ENCODE peak calls at places on chromosomes 5 and 9, in five cellular contexts. One of them, this sample, is unnamed.

GRCh38 chr5:77076961-77077820 is 9.9 kb downstream of the ZBED3 start:
- DNase-seq in breast epithelium: no peak
- DNase-seq in CD4-positive, CD25-positive, alpha-beta regulatory T cell: peak
- DNase-seq in cardiac muscle cell: peak
- DNase-seq in fibroblast of lung: peak
- DNase-seq in this sample: peak

GRCh38 chr5:26582350-26583040 is 455.9 kb downstream of the CDH9 start:
- DNase-seq in breast epithelium: no peak
- DNase-seq in CD4-positive, CD25-positive, alpha-beta regulatory T cell: no peak
- DNase-seq in cardiac muscle cell: no peak
- DNase-seq in fibroblast of lung: no peak
- DNase-seq in this sample: no peak

GRCh38 chr5:88377705-88378656 is 109.3 kb upstream of the TMEM161B start:
- DNase-seq in breast epithelium: no peak
- DNase-seq in CD4-positive, CD25-positive, alpha-beta regulatory T cell: no peak
- DNase-seq in cardiac muscle cell: no peak
- DNase-seq in fibroblast of lung: no peak
- DNase-seq in this sample: no peak

GRCh38 chr5:157148734-157149615 is 6.3 kb upstream of the MED7 start:
- DNase-seq in breast epithelium: no peak
- DNase-seq in CD4-positive, CD25-positive, alpha-beta regulatory T cell: peak
- DNase-seq in cardiac muscle cell: peak
- DNase-seq in fibroblast of lung: peak
- DNase-seq in this sample: peak

GRCh38 chr5:93325946-93326345 is 255.1 kb downstream of the NR2F1-AS1 start:
- DNase-seq in breast epithelium: no peak
- DNase-seq in CD4-positive, CD25-positive, alpha-beta regulatory T cell: no peak
- DNase-seq in cardiac muscle cell: no peak
- DNase-seq in fibroblast of lung: no peak
- DNase-seq in this sample: no peak

GRCh38 chr9:71446499-71447411 is 321.6 kb downstream of the CEMIP2 start:
- DNase-seq in breast epithelium: no peak
- DNase-seq in CD4-positive, CD25-positive, alpha-beta regulatory T cell: peak
- DNase-seq in cardiac muscle cell: peak
- DNase-seq in fibroblast of lung: peak
- DNase-seq in this sample: no peak

GRCh38 chr5:141753971-141754713 is 72.1 kb upstream of the ARAP3 start:
- DNase-seq in breast epithelium: no peak
- DNase-seq in CD4-positive, CD25-positive, alpha-beta regulatory T cell: peak
- DNase-seq in cardiac muscle cell: peak
- DNase-seq in fibroblast of lung: peak
- DNase-seq in this sample: no peak

GRCh38 chr9:15144567-15145174 is 162.3 kb downstream of the TTC39B start:
- DNase-seq in breast epithelium: no peak
- DNase-seq in CD4-positive, CD25-positive, alpha-beta regulatory T cell: no peak
- DNase-seq in cardiac muscle cell: no peak
- DNase-seq in fibroblast of lung: no peak
- DNase-seq in this sample: no peak

GRCh38 chr5:54764691-54765090 is 220.7 kb downstream of the ESM1 start:
- DNase-seq in breast epithelium: no peak
- DNase-seq in CD4-positive, CD25-positive, alpha-beta regulatory T cell: no peak
- DNase-seq in cardiac muscle cell: no peak
- DNase-seq in fibroblast of lung: no peak
- DNase-seq in this sample: no peak

GRCh38 chr9:76414656-76415055 is 20.4 kb upstream of the RFK start:
- DNase-seq in breast epithelium: no peak
- DNase-seq in CD4-positive, CD25-positive, alpha-beta regulatory T cell: peak
- DNase-seq in cardiac muscle cell: no peak
- DNase-seq in fibroblast of lung: peak
- DNase-seq in this sample: no peak

GRCh38 chr9:37229455-37229854 is 109.1 kb downstream of the ZCCHC7 start:
- DNase-seq in breast epithelium: no peak
- DNase-seq in CD4-positive, CD25-positive, alpha-beta regulatory T cell: no peak
- DNase-seq in cardiac muscle cell: no peak
- DNase-seq in fibroblast of lung: no peak
- DNase-seq in this sample: no peak

GRCh38 chr5:135033026-135033861 is 784 bp downstream of the PITX1 start:
- DNase-seq in breast epithelium: no peak
- DNase-seq in CD4-positive, CD25-positive, alpha-beta regulatory T cell: peak
- DNase-seq in cardiac muscle cell: peak
- DNase-seq in fibroblast of lung: peak
- DNase-seq in this sample: peak

GRCh38 chr9:130418776-130419175 is 26.0 kb upstream of the ASS1 start:
- DNase-seq in breast epithelium: no peak
- DNase-seq in CD4-positive, CD25-positive, alpha-beta regulatory T cell: no peak
- DNase-seq in cardiac muscle cell: no peak
- DNase-seq in fibroblast of lung: no peak
- DNase-seq in this sample: no peak

GRCh38 chr5:67581203-67581602 is 384.6 kb upstream of the CD180 start:
- DNase-seq in breast epithelium: no peak
- DNase-seq in CD4-positive, CD25-positive, alpha-beta regulatory T cell: no peak
- DNase-seq in cardiac muscle cell: no peak
- DNase-seq in fibroblast of lung: peak
- DNase-seq in this sample: no peak

GRCh38 chr9:32424616-32425015 is 40.2 kb downstream of the ACO1 start:
- DNase-seq in breast epithelium: no peak
- DNase-seq in CD4-positive, CD25-positive, alpha-beta regulatory T cell: no peak
- DNase-seq in cardiac muscle cell: no peak
- DNase-seq in fibroblast of lung: no peak
- DNase-seq in this sample: no peak

GRCh38 chr5:14331377-14331776 is 188.2 kb downstream of the TRIO start:
- DNase-seq in breast epithelium: no peak
- DNase-seq in CD4-positive, CD25-positive, alpha-beta regulatory T cell: peak
- DNase-seq in cardiac muscle cell: no peak
- DNase-seq in fibroblast of lung: no peak
- DNase-seq in this sample: no peak

GRCh38 chr5:96344678-96345612 is 88.1 kb downstream of the PCSK1 start:
- DNase-seq in breast epithelium: no peak
- DNase-seq in CD4-positive, CD25-positive, alpha-beta regulatory T cell: peak
- DNase-seq in cardiac muscle cell: peak
- DNase-seq in fibroblast of lung: peak
- DNase-seq in this sample: peak

GRCh38 chr5:90940227-90940995 is 381.8 kb downstream of the ADGRV1 start:
- DNase-seq in breast epithelium: no peak
- DNase-seq in CD4-positive, CD25-positive, alpha-beta regulatory T cell: peak
- DNase-seq in cardiac muscle cell: peak
- DNase-seq in fibroblast of lung: peak
- DNase-seq in this sample: peak

GRCh38 chr5:75051217-75051751 is 1.1 kb downstream of the GCNT4 start:
- DNase-seq in breast epithelium: no peak
- DNase-seq in CD4-positive, CD25-positive, alpha-beta regulatory T cell: peak
- DNase-seq in cardiac muscle cell: no peak
- DNase-seq in fibroblast of lung: no peak
- DNase-seq in this sample: peak

GRCh38 chr5:1319436-1320343 is 24.8 kb upstream of the TERT start:
- DNase-seq in breast epithelium: peak
- DNase-seq in CD4-positive, CD25-positive, alpha-beta regulatory T cell: no peak
- DNase-seq in cardiac muscle cell: no peak
- DNase-seq in fibroblast of lung: no peak
- DNase-seq in this sample: no peak

GRCh38 chr9:119026120-119026519 is 343.1 kb downstream of the BRINP1 start:
- DNase-seq in breast epithelium: peak
- DNase-seq in CD4-positive, CD25-positive, alpha-beta regulatory T cell: no peak
- DNase-seq in cardiac muscle cell: no peak
- DNase-seq in fibroblast of lung: no peak
- DNase-seq in this sample: no peak

GRCh38 chr5:111472579-111472978 is 39.8 kb downstream of the STARD4 start:
- DNase-seq in breast epithelium: no peak
- DNase-seq in CD4-positive, CD25-positive, alpha-beta regulatory T cell: no peak
- DNase-seq in cardiac muscle cell: no peak
- DNase-seq in fibroblast of lung: no peak
- DNase-seq in this sample: no peak

GRCh38 chr5:16886366-16886736 is 49.7 kb downstream of the MYO10 start:
- DNase-seq in breast epithelium: no peak
- DNase-seq in CD4-positive, CD25-positive, alpha-beta regulatory T cell: no peak
- DNase-seq in cardiac muscle cell: no peak
- DNase-seq in fibroblast of lung: peak
- DNase-seq in this sample: no peak

GRCh38 chr5:52988335-52989024 is 672 bp upstream of the ITGA2 start:
- DNase-seq in breast epithelium: no peak
- DNase-seq in CD4-positive, CD25-positive, alpha-beta regulatory T cell: no peak
- DNase-seq in cardiac muscle cell: no peak
- DNase-seq in fibroblast of lung: no peak
- DNase-seq in this sample: peak

GRCh38 chr5:39158786-39159185 is 60.6 kb downstream of the FYB1 start:
- DNase-seq in breast epithelium: no peak
- DNase-seq in CD4-positive, CD25-positive, alpha-beta regulatory T cell: no peak
- DNase-seq in cardiac muscle cell: no peak
- DNase-seq in fibroblast of lung: no peak
- DNase-seq in this sample: no peak

GRCh38 chr5:35407697-35408096 is 177.4 kb upstream of the PRLR start:
- DNase-seq in breast epithelium: no peak
- DNase-seq in CD4-positive, CD25-positive, alpha-beta regulatory T cell: no peak
- DNase-seq in cardiac muscle cell: no peak
- DNase-seq in fibroblast of lung: no peak
- DNase-seq in this sample: no peak

DNA sequence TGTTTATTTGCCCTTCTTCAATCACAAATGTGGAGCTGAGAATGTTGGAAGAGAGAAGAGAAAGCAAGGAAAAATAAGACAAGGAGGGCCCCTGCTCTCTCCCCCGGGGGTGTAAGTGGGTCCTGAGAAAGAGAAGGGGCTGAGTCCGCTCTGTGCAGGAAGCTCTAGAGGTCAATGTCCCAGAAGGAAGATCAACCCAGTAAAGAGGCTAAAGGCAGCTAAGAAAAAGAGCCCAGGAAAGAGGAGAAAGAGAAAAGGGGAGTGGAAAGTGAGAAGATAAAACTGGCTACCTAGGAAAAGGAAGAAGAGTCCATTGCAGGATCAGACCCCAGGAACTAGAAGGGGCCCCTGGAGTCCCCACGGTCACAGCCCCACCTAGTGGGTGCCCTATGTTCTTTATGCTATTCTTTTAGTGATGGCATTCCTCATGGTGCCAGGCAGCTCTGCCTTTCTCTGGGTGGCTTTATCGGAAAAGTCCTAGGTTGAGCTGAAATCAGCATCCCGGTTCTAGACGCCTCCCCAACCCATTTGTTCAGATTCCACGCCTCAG is 583.4 kb downstream of the ACTL7B start:
- DNase-seq in breast epithelium: no peak
- DNase-seq in CD4-positive, CD25-positive, alpha-beta regulatory T cell: no peak
- DNase-seq in cardiac muscle cell: peak
- DNase-seq in fibroblast of lung: peak
- DNase-seq in this sample: no peak
- H3K4me3 ChIP-seq in breast epithelium: no peak
- H3K4me3 ChIP-seq in CD4-positive, CD25-positive, alpha-beta regulatory T cell: no peak
- H3K4me3 ChIP-seq in cardiac muscle cell: no peak
- H3K4me3 ChIP-seq in fibroblast of lung: no peak
- H3K4me3 ChIP-seq in this sample: no peak

GRCh38 chr9:92774274-92774673 is 9.6 kb upstream of the BICD2 start:
- DNase-seq in breast epithelium: no peak
- DNase-seq in CD4-positive, CD25-positive, alpha-beta regulatory T cell: no peak
- DNase-seq in cardiac muscle cell: no peak
- DNase-seq in fibroblast of lung: peak
- DNase-seq in this sample: no peak
- H3K27ac ChIP-seq in breast epithelium: no peak
- H3K27ac ChIP-seq in CD4-positive, CD25-positive, alpha-beta regulatory T cell: no peak
- H3K27ac ChIP-seq in cardiac muscle cell: no peak
- H3K27ac ChIP-seq in fibroblast of lung: no peak
- H3K27ac ChIP-seq in this sample: no peak

GRCh38 chr9:127353882-127354281 is 43.1 kb upstream of the SLC2A8 start:
- DNase-seq in breast epithelium: no peak
- DNase-seq in CD4-positive, CD25-positive, alpha-beta regulatory T cell: no peak
- DNase-seq in cardiac muscle cell: no peak
- DNase-seq in fibroblast of lung: no peak
- DNase-seq in this sample: no peak
- H3K4me3 ChIP-seq in breast epithelium: no peak
- H3K4me3 ChIP-seq in CD4-positive, CD25-positive, alpha-beta regulatory T cell: no peak
- H3K4me3 ChIP-seq in cardiac muscle cell: no peak
- H3K4me3 ChIP-seq in fibroblast of lung: no peak
- H3K4me3 ChIP-seq in this sample: no peak

GRCh38 chr9:125538092-125538473 is 168.9 kb downstream of the MAPKAP1 start:
- DNase-seq in breast epithelium: no peak
- DNase-seq in CD4-positive, CD25-positive, alpha-beta regulatory T cell: no peak
- DNase-seq in cardiac muscle cell: no peak
- DNase-seq in fibroblast of lung: peak
- DNase-seq in this sample: no peak
- H3K27ac ChIP-seq in breast epithelium: peak
- H3K27ac ChIP-seq in CD4-positive, CD25-positive, alpha-beta regulatory T cell: no peak
- H3K27ac ChIP-seq in cardiac muscle cell: no peak
- H3K27ac ChIP-seq in fibroblast of lung: peak
- H3K27ac ChIP-seq in this sample: no peak

GRCh38 chr9:10633785-10634184 is 21.0 kb upstream of the PTPRD start:
- DNase-seq in breast epithelium: no peak
- DNase-seq in CD4-positive, CD25-positive, alpha-beta regulatory T cell: no peak
- DNase-seq in cardiac muscle cell: no peak
- DNase-seq in fibroblast of lung: no peak
- DNase-seq in this sample: no peak
- H3K4me3 ChIP-seq in breast epithelium: no peak
- H3K4me3 ChIP-seq in CD4-positive, CD25-positive, alpha-beta regulatory T cell: no peak
- H3K4me3 ChIP-seq in cardiac muscle cell: no peak
- H3K4me3 ChIP-seq in fibroblast of lung: no peak
- H3K4me3 ChIP-seq in this sample: no peak

GRCh38 chr9:86902606-86903460 is 44.5 kb downstream of the GAS1 start:
- DNase-seq in breast epithelium: no peak
- DNase-seq in CD4-positive, CD25-positive, alpha-beta regulatory T cell: no peak
- DNase-seq in cardiac muscle cell: no peak
- DNase-seq in fibroblast of lung: no peak
- DNase-seq in this sample: no peak
- H3K27ac ChIP-seq in breast epithelium: no peak
- H3K27ac ChIP-seq in CD4-positive, CD25-positive, alpha-beta regulatory T cell: no peak
- H3K27ac ChIP-seq in cardiac muscle cell: no peak
- H3K27ac ChIP-seq in fibroblast of lung: no peak
- H3K27ac ChIP-seq in this sample: no peak

GRCh38 chr5:177307544-177308363 is 3.9 kb downstream of the MXD3 start:
- DNase-seq in breast epithelium: no peak
- DNase-seq in CD4-positive, CD25-positive, alpha-beta regulatory T cell: no peak
- DNase-seq in cardiac muscle cell: no peak
- DNase-seq in fibroblast of lung: no peak
- DNase-seq in this sample: no peak
- H3K4me3 ChIP-seq in breast epithelium: peak
- H3K4me3 ChIP-seq in CD4-positive, CD25-positive, alpha-beta regulatory T cell: no peak
- H3K4me3 ChIP-seq in cardiac muscle cell: no peak
- H3K4me3 ChIP-seq in fibroblast of lung: no peak
- H3K4me3 ChIP-seq in this sample: no peak

DNA sequence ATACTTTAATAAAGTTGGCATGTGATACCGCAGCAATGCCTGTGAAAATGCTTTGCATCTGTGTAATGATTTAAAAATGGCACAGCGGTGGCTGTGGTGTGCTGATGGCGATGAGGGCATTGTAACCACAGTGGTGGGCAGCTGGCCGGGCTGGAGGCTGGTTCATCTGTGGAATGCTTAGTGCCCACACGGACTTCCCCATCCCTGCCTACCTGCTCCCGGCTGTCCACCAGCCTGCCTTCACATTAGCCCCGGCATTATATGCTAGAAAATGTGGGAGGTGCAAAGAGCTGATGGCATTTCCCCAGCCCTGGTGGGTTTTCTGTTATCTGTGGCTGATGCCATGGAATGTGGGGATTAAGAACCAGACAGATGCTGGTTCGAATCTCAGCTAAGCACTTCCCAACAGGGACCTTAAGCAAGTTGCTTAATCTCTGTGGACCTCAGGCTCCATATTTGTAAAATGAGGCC is 2.9 kb upstream of the NDST1 start:
- DNase-seq in breast epithelium: no peak
- DNase-seq in CD4-positive, CD25-positive, alpha-beta regulatory T cell: no peak
- DNase-seq in cardiac muscle cell: no peak
- DNase-seq in fibroblast of lung: no peak
- DNase-seq in this sample: no peak
- H3K27ac ChIP-seq in breast epithelium: peak
- H3K27ac ChIP-seq in CD4-positive, CD25-positive, alpha-beta regulatory T cell: no peak
- H3K27ac ChIP-seq in cardiac muscle cell: no peak
- H3K27ac ChIP-seq in fibroblast of lung: no peak
- H3K27ac ChIP-seq in this sample: no peak